ENCODE peak calls at places on chromosomes 16 and 17, in ten cellular contexts. One of them, this sample, is unnamed.
A peak's percentile ranks its signal among the peaks of the same experiment; 100 is the strongest.

GRCh38 chr16:11759163-11759834 is 16.6 kb upstream of the TXNDC11 start:
- DNase-seq in neural progenitor cell: no peak
- DNase-seq in keratinocyte: no peak
- DNase-seq in brain microvascular endothelial cell: no peak
- DNase-seq in kidney epithelial cell: no peak
- DNase-seq in breast epithelium: no peak
- DNase-seq in psoas muscle: no peak
- DNase-seq in mammary epithelial cell: no peak
- DNase-seq in IMR-90: no peak
- DNase-seq in ovary: no peak
- DNase-seq in this sample: peak; percentile 38

GRCh38 chr16:27495191-27495590 is 54.5 kb downstream of the GTF3C1 start:
- DNase-seq in breast epithelium: no peak
- DNase-seq in keratinocyte: no peak
- DNase-seq in neural progenitor cell: no peak
- DNase-seq in mammary epithelial cell: no peak
- DNase-seq in brain microvascular endothelial cell: no peak
- DNase-seq in IMR-90: peak; percentile 85
- DNase-seq in ovary: peak; percentile 72
- DNase-seq in psoas muscle: peak; percentile 46
- DNase-seq in kidney epithelial cell: no peak
- DNase-seq in this sample: no peak

GRCh38 chr17:81096741-81097133 is 61.8 kb downstream of the BAIAP2 start:
- DNase-seq in ovary: no peak
- DNase-seq in kidney epithelial cell: no peak
- DNase-seq in psoas muscle: no peak
- DNase-seq in keratinocyte: no peak
- DNase-seq in mammary epithelial cell: no peak
- DNase-seq in neural progenitor cell: no peak
- DNase-seq in breast epithelium: no peak
- DNase-seq in IMR-90: no peak
- DNase-seq in brain microvascular endothelial cell: no peak
- DNase-seq in this sample: no peak

GRCh38 chr16:1787322-1788094 is 4.7 kb downstream of the NUBP2 start:
- DNase-seq in IMR-90: no peak
- DNase-seq in psoas muscle: peak; percentile 16
- DNase-seq in mammary epithelial cell: no peak
- DNase-seq in kidney epithelial cell: no peak
- DNase-seq in keratinocyte: no peak
- DNase-seq in ovary: peak; percentile 25
- DNase-seq in neural progenitor cell: no peak
- DNase-seq in brain microvascular endothelial cell: no peak
- DNase-seq in breast epithelium: no peak
- DNase-seq in this sample: no peak

GRCh38 chr16:68995011-68995504 is 110.4 kb upstream of the HAS3 start:
- DNase-seq in kidney epithelial cell: peak; percentile 38
- DNase-seq in brain microvascular endothelial cell: peak; percentile 69
- DNase-seq in neural progenitor cell: peak; percentile 59
- DNase-seq in IMR-90: peak; percentile 58
- DNase-seq in keratinocyte: peak; percentile 91
- DNase-seq in mammary epithelial cell: peak; percentile 98
- DNase-seq in psoas muscle: no peak
- DNase-seq in ovary: no peak
- DNase-seq in breast epithelium: no peak
- DNase-seq in this sample: peak; percentile 100

GRCh38 chr17:1294157-1294717 is 14.8 kb downstream of the TRARG1 start:
- DNase-seq in mammary epithelial cell: no peak
- DNase-seq in psoas muscle: no peak
- DNase-seq in IMR-90: no peak
- DNase-seq in brain microvascular endothelial cell: no peak
- DNase-seq in breast epithelium: no peak
- DNase-seq in keratinocyte: no peak
- DNase-seq in kidney epithelial cell: no peak
- DNase-seq in ovary: no peak
- DNase-seq in neural progenitor cell: no peak
- DNase-seq in this sample: no peak

GRCh38 chr17:74903671-74904070 is 10.2 kb upstream of the FADS6 start:
- DNase-seq in brain microvascular endothelial cell: no peak
- DNase-seq in neural progenitor cell: no peak
- DNase-seq in breast epithelium: no peak
- DNase-seq in IMR-90: no peak
- DNase-seq in psoas muscle: no peak
- DNase-seq in ovary: no peak
- DNase-seq in keratinocyte: no peak
- DNase-seq in kidney epithelial cell: no peak
- DNase-seq in mammary epithelial cell: no peak
- DNase-seq in this sample: no peak

GRCh38 chr16:48434653-48435318 is 49.6 kb upstream of the SIAH1 start:
- DNase-seq in keratinocyte: no peak
- DNase-seq in ovary: no peak
- DNase-seq in mammary epithelial cell: no peak
- DNase-seq in brain microvascular endothelial cell: peak; percentile 70
- DNase-seq in breast epithelium: no peak
- DNase-seq in IMR-90: peak; percentile 80
- DNase-seq in neural progenitor cell: no peak
- DNase-seq in kidney epithelial cell: no peak
- DNase-seq in psoas muscle: no peak
- DNase-seq in this sample: no peak

GRCh38 chr17:6591599-6592158 is 35.3 kb upstream of the PITPNM3 start:
- DNase-seq in psoas muscle: no peak
- DNase-seq in keratinocyte: peak; percentile 92
- DNase-seq in mammary epithelial cell: peak; percentile 98
- DNase-seq in ovary: no peak
- DNase-seq in kidney epithelial cell: peak; percentile 77
- DNase-seq in neural progenitor cell: no peak
- DNase-seq in IMR-90: peak; percentile 94
- DNase-seq in brain microvascular endothelial cell: peak; percentile 69
- DNase-seq in breast epithelium: no peak
- DNase-seq in this sample: peak; percentile 94

GRCh38 chr16:8887952-8888560 is 5.9 kb downstream of the LITAFD start:
- DNase-seq in keratinocyte: no peak
- DNase-seq in ovary: no peak
- DNase-seq in brain microvascular endothelial cell: peak; percentile 48
- DNase-seq in breast epithelium: peak; percentile 77
- DNase-seq in neural progenitor cell: no peak
- DNase-seq in mammary epithelial cell: no peak
- DNase-seq in IMR-90: peak; percentile 78
- DNase-seq in psoas muscle: peak; percentile 93
- DNase-seq in kidney epithelial cell: no peak
- DNase-seq in this sample: no peak

GRCh38 chr16:73232555-73233422 is 184.9 kb upstream of the ZFHX3 start:
- DNase-seq in IMR-90: peak; percentile 100
- DNase-seq in breast epithelium: no peak
- DNase-seq in ovary: peak; percentile 74
- DNase-seq in neural progenitor cell: no peak
- DNase-seq in mammary epithelial cell: peak; percentile 12
- DNase-seq in kidney epithelial cell: peak; percentile 43
- DNase-seq in brain microvascular endothelial cell: peak; percentile 96
- DNase-seq in psoas muscle: peak; percentile 42
- DNase-seq in keratinocyte: no peak
- DNase-seq in this sample: no peak

GRCh38 chr17:64377769-64378282 is 12.8 kb downstream of the PECAM1 start:
- DNase-seq in IMR-90: peak; percentile 60
- DNase-seq in neural progenitor cell: no peak
- DNase-seq in kidney epithelial cell: no peak
- DNase-seq in breast epithelium: no peak
- DNase-seq in ovary: no peak
- DNase-seq in mammary epithelial cell: peak; percentile 70
- DNase-seq in keratinocyte: no peak
- DNase-seq in psoas muscle: no peak
- DNase-seq in brain microvascular endothelial cell: no peak
- DNase-seq in this sample: no peak

GRCh38 chr16:3020604-3021448 is 658 bp downstream of the TNFRSF12A start:
- DNase-seq in kidney epithelial cell: no peak
- DNase-seq in ovary: peak; percentile 90
- DNase-seq in psoas muscle: peak; percentile 91
- DNase-seq in mammary epithelial cell: peak; percentile 89
- DNase-seq in IMR-90: peak; percentile 89
- DNase-seq in neural progenitor cell: peak; percentile 74
- DNase-seq in keratinocyte: peak; percentile 79
- DNase-seq in breast epithelium: peak; percentile 93
- DNase-seq in brain microvascular endothelial cell: peak; percentile 78
- DNase-seq in this sample: peak; percentile 72

GRCh38 chr17:14228903-14229302 is 7.8 kb downstream of the CDRT15 start:
- DNase-seq in IMR-90: peak; percentile 16
- DNase-seq in psoas muscle: no peak
- DNase-seq in keratinocyte: no peak
- DNase-seq in kidney epithelial cell: no peak
- DNase-seq in breast epithelium: no peak
- DNase-seq in ovary: no peak
- DNase-seq in mammary epithelial cell: no peak
- DNase-seq in neural progenitor cell: no peak
- DNase-seq in brain microvascular endothelial cell: no peak
- DNase-seq in this sample: no peak
- H3K4me3 ChIP-seq in IMR-90: no peak overlapping the region
- H3K4me3 ChIP-seq in psoas muscle: no peak overlapping the region
- H3K4me3 ChIP-seq in keratinocyte: no peak overlapping the region
- H3K4me3 ChIP-seq in kidney epithelial cell: no peak overlapping the region
- H3K4me3 ChIP-seq in breast epithelium: no peak overlapping the region
- H3K4me3 ChIP-seq in ovary: no peak overlapping the region
- H3K4me3 ChIP-seq in mammary epithelial cell: no peak overlapping the region
- H3K4me3 ChIP-seq in neural progenitor cell: no peak overlapping the region
- H3K4me3 ChIP-seq in brain microvascular endothelial cell: no peak overlapping the region
- H3K4me3 ChIP-seq in this sample: no peak overlapping the region

DNA sequence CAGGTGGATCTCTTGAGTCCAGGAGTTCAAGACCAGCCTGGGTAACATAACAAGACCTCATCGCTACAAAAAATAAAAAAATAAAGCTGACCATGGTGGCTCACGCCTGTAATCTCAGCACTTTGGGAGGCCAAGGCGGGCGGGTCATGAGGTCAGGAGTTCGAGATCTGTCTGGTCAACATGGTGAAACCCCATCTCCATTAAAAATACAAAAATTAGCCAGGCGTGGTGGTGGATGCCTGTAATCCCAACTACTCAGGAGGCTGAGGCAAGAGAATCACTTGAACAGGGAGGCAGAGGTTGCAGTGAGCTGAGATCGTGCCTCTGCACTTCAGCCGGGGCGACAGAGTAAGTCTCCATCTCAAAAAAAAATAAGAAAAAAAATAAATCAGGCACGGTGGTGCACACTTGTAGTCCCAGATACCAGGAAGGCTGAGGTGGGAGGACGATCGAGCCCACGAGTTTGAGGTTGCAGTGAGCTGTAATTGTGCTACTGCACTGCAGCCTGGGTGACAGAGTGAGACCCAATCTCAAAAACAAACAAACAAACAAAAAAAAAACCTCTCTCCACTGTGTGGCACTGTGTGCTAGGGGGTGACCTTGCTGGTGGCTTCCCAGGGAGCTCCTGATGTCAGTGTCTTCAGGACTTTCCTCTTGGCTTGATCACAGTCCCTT is 19.8 kb upstream of the MAPK3 start:
- DNase-seq in brain microvascular endothelial cell: no peak
- DNase-seq in psoas muscle: no peak
- DNase-seq in mammary epithelial cell: no peak
- DNase-seq in IMR-90: no peak
- DNase-seq in breast epithelium: no peak
- DNase-seq in keratinocyte: no peak
- DNase-seq in kidney epithelial cell: no peak
- DNase-seq in neural progenitor cell: peak; percentile 46
- DNase-seq in ovary: no peak
- DNase-seq in this sample: no peak
- TF ChIP-seq CTCF in brain microvascular endothelial cell: no peak
- TF ChIP-seq CTCF in psoas muscle: no peak
- TF ChIP-seq CTCF in mammary epithelial cell: no peak
- TF ChIP-seq CTCF in IMR-90: no peak
- TF ChIP-seq CTCF in breast epithelium: no peak
- TF ChIP-seq CTCF in keratinocyte: no peak
- TF ChIP-seq CTCF in kidney epithelial cell: no peak
- TF ChIP-seq CTCF in neural progenitor cell: peak; percentile 43
- TF ChIP-seq CTCF in ovary: no peak
- TF ChIP-seq CTCF in this sample: peak; percentile 13

DNA sequence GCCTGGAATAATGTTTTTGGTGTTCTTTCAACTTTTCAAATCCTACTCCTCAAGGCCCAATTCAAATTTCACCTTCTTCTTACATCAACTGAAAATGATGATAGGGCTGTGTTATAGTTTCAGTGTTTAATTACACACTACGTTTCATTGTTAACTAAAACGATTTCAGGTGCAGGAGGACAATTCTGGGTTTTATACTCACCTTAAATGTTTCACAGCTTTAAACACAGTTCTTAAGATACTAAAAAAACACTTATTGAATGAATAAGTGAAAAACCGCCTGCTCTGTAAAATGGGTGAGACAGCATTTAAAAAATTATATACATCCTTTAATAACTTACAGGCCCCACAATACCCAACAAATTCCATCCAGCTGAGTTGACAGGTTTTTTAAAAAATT is 6.2 kb upstream of the MPHOSPH6 start:
- DNase-seq in kidney epithelial cell: no peak
- DNase-seq in mammary epithelial cell: no peak
- DNase-seq in brain microvascular endothelial cell: no peak
- DNase-seq in psoas muscle: no peak
- DNase-seq in IMR-90: no peak
- DNase-seq in neural progenitor cell: no peak
- DNase-seq in ovary: no peak
- DNase-seq in keratinocyte: no peak
- DNase-seq in breast epithelium: no peak
- DNase-seq in this sample: no peak
- H3K27me3 ChIP-seq in kidney epithelial cell: peaks cover 4% of the 10 kb centered on the region
- H3K27me3 ChIP-seq in mammary epithelial cell: no peaks in the 10 kb centered on the region
- H3K27me3 ChIP-seq in brain microvascular endothelial cell: peaks cover 14% of the 10 kb centered on the region
- H3K27me3 ChIP-seq in psoas muscle: peaks cover 10% of the 10 kb centered on the region
- H3K27me3 ChIP-seq in IMR-90: peaks cover 34% of the 10 kb centered on the region
- H3K27me3 ChIP-seq in neural progenitor cell: peaks cover 55% of the 10 kb centered on the region
- H3K27me3 ChIP-seq in ovary: no peaks in the 10 kb centered on the region
- H3K27me3 ChIP-seq in keratinocyte: no peaks in the 10 kb centered on the region
- H3K27me3 ChIP-seq in breast epithelium: no peaks in the 10 kb centered on the region
- H3K27me3 ChIP-seq in this sample: no peaks in the 10 kb centered on the region

DNA sequence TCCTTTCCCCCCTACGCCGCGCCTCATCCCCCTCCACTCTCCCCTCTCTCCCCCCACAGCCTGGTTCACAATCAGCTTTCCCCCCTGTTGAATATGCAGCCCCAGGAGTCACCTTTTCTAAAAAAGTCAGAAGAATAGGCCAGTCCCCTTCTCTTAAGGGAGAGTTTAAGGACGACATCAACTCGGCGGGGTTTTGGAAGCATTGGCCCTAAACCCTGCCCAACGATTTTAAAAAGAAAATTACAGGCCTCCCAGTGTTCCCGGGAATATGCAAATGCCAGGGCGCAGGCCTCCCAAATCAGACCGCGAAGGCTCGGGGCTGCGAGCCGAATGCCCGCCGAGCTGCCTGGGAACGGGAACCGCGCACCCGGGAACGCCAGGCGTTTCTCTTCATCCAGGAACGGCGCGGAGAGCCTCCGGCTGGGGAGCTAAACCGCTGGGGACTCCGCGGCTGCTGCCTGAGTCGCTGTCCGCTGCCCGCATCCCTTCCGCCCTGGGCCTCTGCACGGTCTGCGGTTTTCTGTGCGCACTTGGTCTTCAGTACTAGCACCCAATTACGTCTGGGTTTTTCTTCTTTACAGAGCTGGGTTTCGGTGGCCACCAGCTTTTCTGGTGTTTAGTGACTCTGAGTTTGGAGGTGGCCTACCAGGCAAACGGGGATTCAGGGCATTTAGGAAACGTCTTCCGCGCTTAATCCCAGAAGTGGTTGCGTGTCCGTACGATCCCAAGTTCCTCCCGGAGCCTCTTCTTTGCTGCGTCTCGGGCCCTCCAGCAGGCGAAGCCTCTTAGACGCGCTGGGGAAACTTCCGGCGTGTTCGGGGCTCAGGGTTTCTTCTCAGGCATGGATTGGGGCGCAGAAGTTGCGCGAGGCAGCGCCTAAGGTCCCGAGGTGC is 5.7 kb downstream of the IRX5 start:
- DNase-seq in brain microvascular endothelial cell: no peak
- DNase-seq in ovary: no peak
- DNase-seq in breast epithelium: no peak
- DNase-seq in keratinocyte: no peak
- DNase-seq in IMR-90: no peak
- DNase-seq in psoas muscle: no peak
- DNase-seq in kidney epithelial cell: no peak
- DNase-seq in neural progenitor cell: peak; percentile 89
- DNase-seq in mammary epithelial cell: peak; percentile 69
- DNase-seq in this sample: no peak
- H3K4me3 ChIP-seq in brain microvascular endothelial cell: no peak overlapping the region
- H3K4me3 ChIP-seq in ovary: no peak overlapping the region
- H3K4me3 ChIP-seq in breast epithelium: peak overlapping the region; percentile 81
- H3K4me3 ChIP-seq in keratinocyte: peak overlapping the region; percentile 44
- H3K4me3 ChIP-seq in IMR-90: no peak overlapping the region
- H3K4me3 ChIP-seq in psoas muscle: peak overlapping the region; percentile 89
- H3K4me3 ChIP-seq in kidney epithelial cell: peak overlapping the region; percentile 36
- H3K4me3 ChIP-seq in neural progenitor cell: peak overlapping the region; percentile 55
- H3K4me3 ChIP-seq in mammary epithelial cell: peak overlapping the region; percentile 95
- H3K4me3 ChIP-seq in this sample: peak overlapping the region; percentile 42